ENCODE peak calls at places on chromosomes 16 and 17, in eight cellular contexts. H is stomach, Z is sigmoid colon, S is AG04450, I is Panc1, J is astrocyte of the cerebellum, M is fibroblast of lung, Q is cardiac muscle cell. G is an unnamed sample.
A peak's percentile ranks its signal among the peaks of the same experiment; 100 is the strongest.

GRCh38 chr17:82846061-82846691 is 6.4 kb upstream of the ZNF750 start:
- DNase-seq in M (no peak), H (no peak), Q (no peak), Z (peak; percentile 55), I (no peak), J (no peak), S (no peak), G (no peak)

GRCh38 chr17:74528491-74529199 is 2.6 kb downstream of the CD300LB start:
- DNase-seq in I (no peak), H (peak; percentile 26), Z (peak; percentile 66), Q (no peak), M (no peak), J (no peak), S (no peak), G (peak; percentile 46)

GRCh38 chr16:266258-267164 is 9.2 kb downstream of the RGS11 start:
- DNase-seq in I (no peak), J (no peak), Q (no peak), M (no peak), S (no peak), H (no peak), Z (no peak), G (peak; percentile 6)

GRCh38 chr17:27384261-27384701 is 72.0 kb upstream of the KSR1 start:
- DNase-seq in I (peak; percentile 80), H (peak; percentile 63), M (peak; percentile 98), J (peak; percentile 94), Z (peak; percentile 89), S (peak; percentile 77), Q (peak; percentile 88), G (no peak)

GRCh38 chr16:86775401-86775985 is 197.1 kb downstream of the FOXL1 start:
- DNase-seq in I (no peak), S (no peak), J (no peak), H (no peak), Q (no peak), M (peak; percentile 36), Z (peak; percentile 47), G (no peak)

GRCh38 chr17:79587421-79587820 is 23.4 kb downstream of the RBFOX3 start:
- DNase-seq in Z (no peak), S (no peak), I (no peak), Q (no peak), J (no peak), H (no peak), M (no peak), G (no peak)

GRCh38 chr17:15510361-15510760 is 42.9 kb upstream of the CDRT4 start:
- DNase-seq in H (no peak), Z (no peak), J (peak; percentile 20), I (peak; percentile 42), M (peak; percentile 88), Q (peak; percentile 58), S (no peak), G (no peak)

GRCh38 chr17:81863123-81863675 is 2.9 kb upstream of the P4HB start:
- DNase-seq in H (no peak), J (no peak), Z (no peak), I (no peak), S (no peak), Q (peak; percentile 51), M (peak; percentile 25), G (no peak)

GRCh38 chr16:87322833-87323726 is 5.9 kb upstream of the C16orf95 start:
- DNase-seq in H (no peak), Q (no peak), Z (no peak), S (no peak), M (no peak), J (no peak), I (no peak), G (no peak)

GRCh38 chr16:88264641-88265285 is 118.0 kb upstream of the ZNF469 start:
- DNase-seq in Z (peak; percentile 99), I (no peak), Q (peak; percentile 89), J (peak; percentile 78), M (peak; percentile 89), H (peak; percentile 94), S (peak; percentile 70), G (peak; percentile 35)

GRCh38 chr16:56207421-56207820 is 16.1 kb downstream of the GNAO1 start:
- DNase-seq in M (no peak), H (no peak), S (no peak), J (no peak), I (no peak), Z (no peak), Q (no peak), G (no peak)

GRCh38 chr17:80771612-80772005 is 220.0 kb upstream of the CHMP6 start:
- DNase-seq in J (no peak), M (no peak), H (no peak), I (no peak), S (no peak), Z (peak; percentile 50), Q (no peak), G (no peak)

GRCh38 chr17:75843577-75844529 is at the start of gene UNC13D:
- DNase-seq in J (no peak), S (no peak), Z (peak; percentile 66), I (no peak), H (peak; percentile 58), M (no peak), Q (no peak), G (peak; percentile 71)

GRCh38 chr17:80221401-80221800 is 1.2 kb downstream of the SLC26A11 start:
- DNase-seq in M (no peak), Q (no peak), H (no peak), Z (no peak), I (no peak), S (no peak), J (no peak), G (no peak)

GRCh38 chr17:39934324-39934723 is 6.8 kb downstream of the LRRC3C start:
- DNase-seq in H (no peak), M (no peak), Z (no peak), I (no peak), S (no peak), Q (no peak), J (no peak), G (no peak)

GRCh38 chr17:39062846-39063680 is 88.4 kb downstream of the PLXDC1 start:
- DNase-seq in M (peak; percentile 78), Z (no peak), H (no peak), S (no peak), I (no peak), Q (no peak), J (peak; percentile 29), G (no peak)

GRCh38 chr16:80084614-80085013 is 456.2 kb upstream of the DYNLRB2 start:
- DNase-seq in I (no peak), M (peak; percentile 47), Z (peak; percentile 82), H (peak; percentile 51), S (no peak), J (peak; percentile 37), Q (peak; percentile 38), G (peak; percentile 1)

GRCh38 chr17:61947367-61948078 is 19.7 kb upstream of the INTS2 start:
- DNase-seq in M (no peak), S (no peak), Z (no peak), I (no peak), Q (no peak), J (no peak), H (no peak), G (no peak)

GRCh38 chr16:4384497-4384896 is 12.8 kb downstream of the VASN start:
- DNase-seq in S (no peak), J (no peak), Z (no peak), Q (no peak), M (peak; percentile 49), I (no peak), H (no peak), G (no peak)

GRCh38 chr16:49464093-49464492 is 90.5 kb downstream of the C16orf78 start:
- DNase-seq in Z (peak; percentile 8), Q (no peak), M (no peak), S (no peak), J (no peak), H (no peak), I (no peak), G (no peak)

DNA sequence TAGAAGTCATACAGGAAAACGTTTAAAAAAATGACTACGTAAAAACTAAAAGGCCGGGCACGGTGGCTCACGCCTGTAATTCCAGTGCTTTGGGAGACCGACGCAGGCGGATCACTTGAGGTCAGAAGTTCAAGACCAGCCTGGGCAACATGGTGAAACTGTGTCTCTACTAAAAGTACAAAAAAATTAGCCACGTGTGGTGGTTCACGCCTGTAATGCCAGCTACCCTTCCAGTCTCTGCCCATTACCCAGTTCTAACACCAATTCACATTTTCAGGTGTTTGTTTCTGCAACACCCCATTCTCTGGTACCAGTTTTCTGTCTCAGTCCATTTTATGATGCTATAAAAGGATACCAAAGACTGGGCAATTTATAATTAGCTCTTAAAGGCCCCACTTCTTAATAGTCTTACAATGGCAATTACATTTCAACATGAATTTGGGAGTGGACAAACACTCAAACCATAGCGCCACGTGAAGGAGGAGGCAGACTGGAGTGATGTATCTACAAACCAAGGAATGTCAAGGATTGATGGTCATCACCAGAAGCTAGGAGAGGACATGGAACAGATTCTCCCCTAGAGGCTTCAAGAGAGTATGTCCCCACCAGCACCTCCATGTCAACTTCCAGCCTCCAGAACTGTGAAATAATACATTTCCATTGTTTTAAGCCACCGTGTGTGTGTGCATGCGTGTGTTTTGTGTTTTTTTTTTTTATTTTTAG is 791 bp upstream of the C17orf75 start:
- DNase-seq in Q (no peak), J (no peak), H (no peak), S (no peak), M (no peak), I (no peak), Z (no peak), G (no peak)
- TF ChIP-seq CTCF in Q (no peak), J (no peak), H (no peak), S (peak; percentile 2), M (no peak), I (no peak), Z (no peak), G (no peak)

GRCh38 chr17:68103148-68103547 is 67.6 kb downstream of the KPNA2 start:
- DNase-seq in I (no peak), Z (no peak), M (no peak), J (no peak), S (no peak), Q (no peak), H (no peak), G (no peak)
- H3K4me3 ChIP-seq in I (peak overlapping the region; percentile 7), Z (peak overlapping the region; percentile 93), M (no peak overlapping the region), J (no peak overlapping the region), S (peak overlapping the region; percentile 71), Q (no peak overlapping the region), H (peak overlapping the region; percentile 82), G (no peak overlapping the region)

GRCh38 chr17:1143573-1143972 is 36.2 kb downstream of the ABR start:
- DNase-seq in Z (no peak), S (no peak), I (no peak), J (no peak), H (no peak), Q (peak; percentile 60), M (peak; percentile 20), G (no peak)
- TF ChIP-seq CTCF in Z (no peak), S (no peak), I (no peak), J (no peak), H (no peak), Q (no peak), M (no peak), G (no peak)

DNA sequence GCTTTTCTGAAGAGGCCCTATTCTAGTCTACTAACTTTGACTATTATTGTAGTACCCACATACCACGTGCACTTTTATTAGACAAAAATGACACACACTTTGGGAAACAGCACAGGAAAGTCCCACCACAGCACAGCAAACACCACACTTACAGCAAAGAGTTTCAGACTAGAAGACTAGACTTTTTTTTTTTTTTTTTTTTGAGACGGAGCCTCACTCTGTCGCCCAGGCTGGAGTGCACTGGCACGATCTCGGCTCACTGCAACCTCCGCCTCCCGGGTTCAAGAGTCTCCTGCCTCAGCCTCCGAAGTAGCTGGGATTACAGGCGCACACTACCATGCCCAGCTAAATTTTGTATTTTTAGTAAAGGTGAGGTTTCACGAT is 20.1 kb downstream of the YWHAE start:
- DNase-seq in J (no peak), Q (no peak), M (no peak), I (no peak), Z (no peak), S (no peak), H (no peak), G (no peak)
- H3K4me3 ChIP-seq in J (no peak overlapping the region), Q (no peak overlapping the region), M (no peak overlapping the region), I (no peak overlapping the region), Z (peak overlapping the region; percentile 9), S (no peak overlapping the region), H (no peak overlapping the region), G (no peak overlapping the region)

GRCh38 chr17:67376892-67377726 is at the start of gene PITPNC1:
- DNase-seq in Z (peak; percentile 91), M (peak; percentile 88), I (no peak), H (peak; percentile 88), S (peak; percentile 61), J (peak; percentile 65), Q (peak; percentile 92), G (peak; percentile 91)
- TF ChIP-seq CTCF in Z (no peak), M (peak; percentile 0), I (no peak), H (no peak), S (no peak), J (no peak), Q (no peak), G (peak; percentile 7)

G was measured in GM06990.